ENCODE peak calls at places on chromosomes 16 and 17, in six cellular contexts. Z is H1, R is H9, I is mesendoderm, B is IMR-90, J is neuronal stem cell. X is an unnamed sample.

GRCh38 chr17:64992325-64992802 is 64.2 kb downstream of the GNA13 start:
- DNase-seq in Z (no peak), R (no peak), I (peak), B (peak), J (no peak), X (peak)

GRCh38 chr17:29248845-29249244 is 2.2 kb downstream of the CRYBA1 start:
- DNase-seq in Z (no peak), R (no peak), I (no peak), B (no peak), J (no peak), X (no peak)

GRCh38 chr16:3135120-3135715 is 389 bp downstream of the ZNF213 start:
- DNase-seq in Z (no peak), R (no peak), I (no peak), B (no peak), J (no peak), X (no peak)

GRCh38 chr17:73433501-73433900 is 121.7 kb upstream of the CDC42EP4 start:
- DNase-seq in Z (no peak), R (no peak), I (no peak), B (no peak), J (no peak), X (no peak)

GRCh38 chr16:1351582-1352362 is at the start of the genes GNPTG and TSR3:
- DNase-seq in Z (peak), R (peak), I (peak), B (peak), J (peak), X (peak)

GRCh38 chr17:64221679-64222078 is 41.4 kb downstream of the TEX2 start:
- DNase-seq in Z (no peak), R (no peak), I (no peak), B (no peak), J (no peak), X (no peak)

GRCh38 chr16:78895661-78896060 is 704.9 kb downstream of the MAF start:
- DNase-seq in Z (no peak), R (no peak), I (no peak), B (no peak), J (no peak), X (peak)

GRCh38 chr16:81696959-81697293 is 82.2 kb upstream of the PLCG2 start:
- DNase-seq in Z (no peak), R (no peak), I (no peak), B (no peak), J (no peak), X (no peak)

GRCh38 chr16:28059841-28060240 is 3.7 kb downstream of the GSG1L start:
- DNase-seq in Z (no peak), R (no peak), I (no peak), B (no peak), J (no peak), X (no peak)

GRCh38 chr17:74325743-74326379 is at the start of gene KIF19:
- DNase-seq in Z (no peak), R (peak), I (peak), B (no peak), J (peak), X (no peak)

GRCh38 chr16:46857261-46857962 is 26.4 kb upstream of the C16orf87 start:
- DNase-seq in Z (no peak), R (no peak), I (no peak), B (peak), J (no peak), X (peak)

GRCh38 chr17:39929657-39930407 is 2.3 kb downstream of the LRRC3C start:
- DNase-seq in Z (no peak), R (no peak), I (no peak), B (peak), J (no peak), X (peak)

GRCh38 chr17:61904094-61904710 is 23.6 kb downstream of the INTS2 start:
- DNase-seq in Z (no peak), R (no peak), I (no peak), B (no peak), J (no peak), X (no peak)

GRCh38 chr16:53629607-53630312 is 73.9 kb downstream of the RPGRIP1L start:
- DNase-seq in Z (no peak), R (no peak), I (no peak), B (no peak), J (no peak), X (no peak)

GRCh38 chr17:28346746-28347246 is 10.5 kb downstream of the POLDIP2 start:
- DNase-seq in Z (no peak), R (peak), I (no peak), B (no peak), J (no peak), X (peak)

GRCh38 chr17:3983945-3984484 is 19.8 kb upstream of the ATP2A3 start:
- DNase-seq in Z (no peak), R (peak), I (peak), B (peak), J (no peak), X (peak)

GRCh38 chr17:7803981-7804380 is 30.0 kb upstream of the KDM6B start:
- DNase-seq in Z (no peak), R (peak), I (peak), B (no peak), J (no peak), X (no peak)

GRCh38 chr17:385195-385835 is 32.7 kb upstream of the RPH3AL start:
- DNase-seq in Z (no peak), R (peak), I (peak), B (no peak), J (peak), X (peak)

GRCh38 chr16:71367243-71367976 is 8.9 kb downstream of the CALB2 start:
- DNase-seq in Z (peak), R (peak), I (peak), B (peak), J (peak), X (peak)

GRCh38 chr16:80909720-80910119 is 97.0 kb downstream of the CMC2 start:
- DNase-seq in Z (no peak), R (no peak), I (no peak), B (no peak), J (no peak), X (no peak)

GRCh38 chr16:69404275-69404805 is 18.5 kb upstream of the TERF2 start:
- DNase-seq in Z (no peak), R (no peak), I (peak), B (peak), J (no peak), X (peak)

GRCh38 chr17:36089888-36090836 is at the start of gene CCL3:
- DNase-seq in Z (no peak), R (no peak), I (no peak), B (no peak), J (no peak), X (no peak)

GRCh38 chr17:37610971-37611370 is 1.8 kb upstream of the SYNRG start:
- DNase-seq in Z (no peak), R (no peak), I (peak), B (peak), J (no peak), X (peak)

GRCh38 chr17:58110012-58110411 is 26.8 kb downstream of the DYNLL2 start:
- DNase-seq in Z (no peak), R (no peak), I (no peak), B (no peak), J (no peak), X (no peak)

GRCh38 chr16:66523861-66524354 is 26.0 kb downstream of the TK2 start:
- DNase-seq in Z (no peak), R (no peak), I (no peak), B (no peak), J (no peak), X (no peak)

GRCh38 chr16:30899794-30900193 is 3.4 kb downstream of the CTF1 start:
- DNase-seq in Z (no peak), R (no peak), I (no peak), B (no peak), J (no peak), X (no peak)

GRCh38 chr16:30894540-30895368 is 877 bp upstream of the BCL7C start:
- DNase-seq in Z (no peak), R (no peak), I (no peak), B (no peak), J (no peak), X (peak)

GRCh38 chr16:30896203-30896889 is at the start of gene CTF1:
- DNase-seq in Z (no peak), R (peak), I (peak), B (peak), J (peak), X (peak)

GRCh38 chr16:30895592-30896202 is 717 bp upstream of the CTF1 start:
- DNase-seq in Z (no peak), R (no peak), I (peak), B (no peak), J (no peak), X (no peak)

DNA sequence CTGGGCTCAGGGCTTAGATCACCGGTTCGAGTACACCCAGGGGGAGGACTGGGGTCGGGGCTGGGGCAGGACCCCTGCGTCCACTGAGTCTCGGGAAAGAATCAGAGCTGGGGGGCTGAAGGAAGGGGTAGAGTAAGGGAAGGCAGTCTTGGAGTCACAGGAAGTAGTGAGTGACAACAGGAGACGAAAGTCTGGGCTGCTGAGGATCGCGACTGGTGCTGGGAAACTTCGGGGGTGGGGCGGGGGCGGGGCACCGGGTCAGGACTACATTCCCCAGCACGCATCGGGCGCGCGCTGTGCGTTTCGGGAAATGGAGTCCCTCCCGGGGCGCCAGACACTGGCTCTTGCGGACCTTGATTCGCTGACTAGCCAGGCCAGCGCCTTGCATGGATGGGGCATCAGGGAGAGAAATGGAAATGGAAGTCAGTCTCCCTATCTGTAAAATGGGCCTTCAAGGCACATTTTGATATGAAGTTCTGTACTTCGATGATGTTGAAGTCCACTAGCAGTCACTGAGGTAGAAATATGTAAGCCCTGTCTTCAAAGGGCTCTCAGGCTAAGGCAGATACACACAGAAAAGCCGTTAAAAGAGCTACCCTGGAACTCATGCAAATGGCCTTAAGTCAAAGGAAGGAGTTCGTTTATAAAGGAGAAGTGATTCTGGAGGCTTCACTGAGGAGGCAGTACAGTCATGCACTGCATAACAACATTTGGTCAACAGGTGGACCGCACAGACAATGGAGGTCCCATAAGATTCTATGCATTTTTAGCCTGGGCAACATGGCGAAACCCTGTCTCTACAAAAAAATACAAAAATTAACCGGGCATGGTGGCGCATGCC is 696 bp downstream of the CTF1 start:
- DNase-seq in Z (no peak), R (peak), I (peak), B (peak), J (peak), X (peak)
- H3K18ac ChIP-seq in Z (peak), R (peak), I (peak), B (peak), J (peak), X (peak)

GRCh38 chr16:87080571-87081167 is 236.5 kb downstream of the C16orf95 start:
- DNase-seq in Z (no peak), R (no peak), I (no peak), B (no peak), J (no peak), X (no peak)
- H3K27ac ChIP-seq in Z (no peak), R (no peak), I (no peak), B (no peak), J (no peak), X (no peak)

GRCh38 chr17:77317091-77317519 is 176.3 kb downstream of the SEC14L1 start:
- DNase-seq in Z (no peak), R (no peak), I (no peak), B (no peak), J (no peak), X (peak)
- H3K18ac ChIP-seq in Z (no peak), R (no peak), I (no peak), B (no peak), J (peak), X (no peak)

GRCh38 chr16:58733671-58734458 is at the start of gene GOT2:
- DNase-seq in Z (peak), R (peak), I (peak), B (peak), J (peak), X (peak)

GRCh38 chr16:58730724-58731370 is 3.3 kb downstream of the GOT2 start:
- DNase-seq in Z (no peak), R (no peak), I (no peak), B (no peak), J (no peak), X (no peak)

GRCh38 chr16:58734459-58734787 is 307 bp upstream of the GOT2 start:
- DNase-seq in Z (no peak), R (no peak), I (no peak), B (no peak), J (no peak), X (no peak)

GRCh38 chr16:58732545-58733247 is 1.4 kb downstream of the GOT2 start:
- DNase-seq in Z (no peak), R (no peak), I (peak), B (peak), J (no peak), X (peak)

GRCh38 chr16:58733248-58733670 is 857 bp downstream of the GOT2 start:
- DNase-seq in Z (no peak), R (no peak), I (no peak), B (peak), J (no peak), X (peak)
- H3K27ac ChIP-seq in Z (no peak), R (no peak), I (no peak), B (peak), J (no peak), X (no peak)